ENCODE peak calls at places on chromosomes 11 and 22, in five cellular contexts. D, W, X, O and Z are unnamed samples. For H3K27me3, the result is how much of the 10 kb centered on the place peaks cover.

GRCh38 chr11:17802491-17802890 is 67.9 kb downstream of the KCNC1 start:
- DNase-seq in D (no peak), W (no peak), X (no peak), O (no peak), Z (no peak)

GRCh38 chr11:123111465-123111864 is 49.5 kb upstream of the HSPA8 start:
- DNase-seq in D (no peak), W (peak), X (no peak), O (no peak), Z (no peak)

GRCh38 chr11:122853261-122853660 is 15.0 kb downstream of the CRTAM start:
- DNase-seq in D (no peak), W (no peak), X (no peak), O (no peak), Z (no peak)

GRCh38 chr22:22770280-22770871 is 117.2 kb upstream of the IGLL5 start:
- DNase-seq in D (peak), W (peak), X (peak), O (peak), Z (peak)

GRCh38 chr22:28898233-28898629 is 14.9 kb downstream of the ZNRF3 start:
- DNase-seq in D (peak), W (no peak), X (no peak), O (no peak), Z (no peak)

GRCh38 chr11:47187723-47188122 is 1.5 kb upstream of the PACSIN3 start:
- DNase-seq in D (no peak), W (no peak), X (no peak), O (no peak), Z (peak)

GRCh38 chr11:111934301-111934700 is 2.8 kb upstream of the DIXDC1 start:
- DNase-seq in D (no peak), W (no peak), X (peak), O (no peak), Z (no peak)

GRCh38 chr11:130209944-130210854 is 50.6 kb downstream of the ST14 start:
- DNase-seq in D (peak), W (no peak), X (peak), O (no peak), Z (peak)

GRCh38 chr22:24331468-24332440 is 61.1 kb downstream of the SPECC1L start:
- DNase-seq in D (no peak), W (no peak), X (no peak), O (no peak), Z (no peak)

GRCh38 chr22:25076281-25076680 is 123.4 kb upstream of the CRYBB3 start:
- DNase-seq in D (no peak), W (no peak), X (no peak), O (no peak), Z (no peak)

GRCh38 chr22:29689872-29690213 is 30.0 kb upstream of the CABP7 start:
- DNase-seq in D (no peak), W (peak), X (peak), O (peak), Z (no peak)

GRCh38 chr11:101863361-101863760 is 51.4 kb upstream of the CEP126 start:
- DNase-seq in D (no peak), W (peak), X (no peak), O (no peak), Z (no peak)

GRCh38 chr22:34319346-34319745 is 399.1 kb upstream of the LARGE1 start:
- DNase-seq in D (no peak), W (no peak), X (no peak), O (no peak), Z (no peak)

GRCh38 chr11:122617926-122618325 is 37.6 kb upstream of the UBASH3B start:
- DNase-seq in D (no peak), W (no peak), X (no peak), O (no peak), Z (no peak)

GRCh38 chr11:133115099-133115498 is 417.2 kb downstream of the OPCML start:
- DNase-seq in D (no peak), W (no peak), X (no peak), O (no peak), Z (no peak)

GRCh38 chr11:128345316-128345715 is 242.0 kb downstream of the ETS1 start:
- DNase-seq in D (no peak), W (no peak), X (no peak), O (no peak), Z (no peak)

GRCh38 chr11:7637447-7638157 is 35.7 kb downstream of the CYB5R2 start:
- DNase-seq in D (peak), W (peak), X (no peak), O (no peak), Z (no peak)

GRCh38 chr11:63862923-63863322 is 24.0 kb downstream of the MARK2 start:
- DNase-seq in D (no peak), W (no peak), X (no peak), O (peak), Z (no peak)

GRCh38 chr11:61259363-61259762 is 18.4 kb downstream of the PGA5 start:
- DNase-seq in D (no peak), W (no peak), X (no peak), O (no peak), Z (no peak)

GRCh38 chr22:28410050-28410816 is 269.4 kb downstream of the TTC28 start:
- DNase-seq in D (no peak), W (no peak), X (no peak), O (no peak), Z (no peak)

GRCh38 chr11:5736396-5736795 is at the start of gene OR56B1:
- DNase-seq in D (no peak), W (peak), X (no peak), O (no peak), Z (no peak)

GRCh38 chr11:28922351-28922981 is 814.3 kb downstream of the METTL15 start:
- DNase-seq in D (no peak), W (no peak), X (peak), O (no peak), Z (no peak)

GRCh38 chr22:17121235-17122195 is at the start of gene TMEM121B:
- DNase-seq in D (no peak), W (no peak), X (peak), O (peak), Z (peak)

GRCh38 chr11:61021661-61022212 is 50.3 kb downstream of the CD6 start:
- DNase-seq in D (no peak), W (peak), X (peak), O (peak), Z (no peak)

GRCh38 chr11:64204464-64204989 is 2.0 kb upstream of the FERMT3 start:
- DNase-seq in D (peak), W (peak), X (peak), O (peak), Z (peak)

GRCh38 chr11:70828498-70829159 is 423.7 kb downstream of the SHANK2 start:
- DNase-seq in D (no peak), W (no peak), X (no peak), O (no peak), Z (no peak)

GRCh38 chr11:22479986-22480740 is 142.0 kb downstream of the SLC17A6 start:
- DNase-seq in D (no peak), W (no peak), X (no peak), O (no peak), Z (no peak)

GRCh38 chr11:95996621-95997020 is 72.7 kb upstream of the MTMR2 start:
- DNase-seq in D (no peak), W (no peak), X (no peak), O (no peak), Z (no peak)

GRCh38 chr11:123407124-123407995 is 22.7 kb upstream of the GRAMD1B start:
- DNase-seq in D (no peak), W (peak), X (peak), O (peak), Z (peak)

GRCh38 chr11:18844753-18845367 is 53.3 kb upstream of the PTPN5 start:
- DNase-seq in D (no peak), W (peak), X (no peak), O (no peak), Z (no peak)

GRCh38 chr11:113884361-113884836 is 9.0 kb upstream of the USP28 start:
- DNase-seq in D (no peak), W (peak), X (peak), O (no peak), Z (peak)

GRCh38 chr11:46315783-46316563 is 31.3 kb upstream of the DGKZ start:
- DNase-seq in D (no peak), W (no peak), X (no peak), O (peak), Z (no peak)

GRCh38 chr22:31625661-31626426 is 36.2 kb downstream of the PISD start:
- DNase-seq in D (peak), W (no peak), X (peak), O (no peak), Z (no peak)
- H3K4me3 ChIP-seq in D (no peak), W (no peak), X (no peak), O (no peak), Z (no peak)

GRCh38 chr11:62599069-62599696 is 2.5 kb downstream of the MTA2 start:
- DNase-seq in D (peak), W (peak), X (peak), O (peak), Z (peak)
- TF ChIP-seq CTCF in D (no peak), W (no peak), X (no peak), O (no peak), Z (no peak)

GRCh38 chr11:121608545-121609098 is 155.9 kb upstream of the SORL1-AS1 start:
- DNase-seq in D (no peak), W (no peak), X (no peak), O (no peak), Z (no peak)
- H3K27me3 ChIP-seq in D (under half), W (under half), X (under half), O (under half), Z (under half)

GRCh38 chr11:67616431-67617242 is 9.9 kb downstream of the NDUFV1 start:
- DNase-seq in D (no peak), W (no peak), X (peak), O (no peak), Z (no peak)

GRCh38 chr11:67615455-67616430 is 9.0 kb downstream of the NDUFV1 start:
- DNase-seq in D (no peak), W (no peak), X (peak), O (peak), Z (peak)

GRCh38 chr11:67614730-67615454 is 8.2 kb downstream of the NDUFV1 start:
- DNase-seq in D (no peak), W (no peak), X (no peak), O (peak), Z (no peak)

GRCh38 chr11:67613960-67614715 is 7.4 kb downstream of the NDUFV1 start:
- DNase-seq in D (no peak), W (peak), X (peak), O (peak), Z (peak)

DNA sequence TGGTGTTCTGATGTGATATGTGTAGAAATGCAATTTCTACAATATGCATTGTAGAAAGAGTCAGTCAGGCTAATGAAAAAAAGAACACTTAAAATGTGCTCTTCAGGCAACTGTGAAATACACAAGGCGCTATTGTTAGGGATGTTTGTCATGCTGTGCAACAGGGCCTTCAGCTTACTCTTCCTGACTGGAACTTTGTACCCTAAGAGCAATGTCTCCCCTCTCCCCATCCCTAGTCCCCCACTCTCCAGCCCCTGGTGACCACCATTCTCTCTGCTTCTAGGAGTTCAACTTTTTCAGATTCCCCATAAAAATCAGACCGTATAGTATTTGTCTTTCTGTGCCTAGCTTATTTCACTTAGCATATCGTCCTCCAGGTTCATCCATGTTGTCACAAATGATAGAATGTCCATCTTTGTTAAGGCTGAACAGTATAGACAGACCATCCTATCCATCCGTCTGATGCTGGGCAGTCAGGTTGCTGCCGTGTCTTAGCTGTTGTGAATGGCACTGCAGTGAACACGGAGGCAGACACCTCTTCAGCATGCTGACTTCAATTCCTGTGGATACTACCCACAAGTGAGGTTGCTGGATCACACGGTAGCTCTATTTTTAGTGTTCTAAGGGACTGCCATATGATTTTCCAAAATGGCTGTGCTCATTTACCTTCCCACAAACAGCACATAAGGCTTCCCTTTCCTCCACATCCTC is 10.7 kb downstream of the NDUFV1 start:
- DNase-seq in D (no peak), W (no peak), X (peak), O (no peak), Z (peak)
- H3K4me3 ChIP-seq in D (no peak), W (no peak), X (no peak), O (no peak), Z (no peak)

GRCh38 chr22:37019309-37020191 is at the start of the genes MPST and TST:
- DNase-seq in D (peak), W (no peak), X (peak), O (peak), Z (peak)
- TF ChIP-seq CTCF in D (peak), W (no peak), X (peak), O (no peak), Z (peak)

GRCh38 chr11:1682225-1682901 is 14.6 kb upstream of the KRTAP5-6 start:
- DNase-seq in D (no peak), W (no peak), X (peak), O (no peak), Z (peak)
- H3K27me3 ChIP-seq in D (under half), W (under half), X (under half), O (under half), Z (under half)

DNA sequence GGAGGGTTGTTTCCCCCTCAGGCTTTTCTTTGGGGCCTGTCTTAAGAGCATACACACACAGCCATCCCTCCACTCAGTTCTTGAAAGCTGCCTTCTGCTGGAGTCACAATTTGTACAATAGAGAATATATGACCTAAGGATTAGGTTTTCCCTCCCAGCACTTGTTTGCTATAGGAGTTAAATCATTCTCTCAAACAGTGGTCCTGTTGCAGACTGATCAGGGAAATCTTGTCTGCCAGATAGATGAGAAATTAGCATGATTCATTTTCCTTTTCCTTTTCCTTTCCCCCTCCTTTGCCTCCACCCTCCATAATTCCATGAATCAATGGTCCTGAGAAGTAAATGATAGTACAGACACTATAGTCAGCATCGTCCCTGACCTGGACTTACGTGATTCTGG is 3.3 kb downstream of the PRSS23 start:
- DNase-seq in D (no peak), W (peak), X (no peak), O (no peak), Z (no peak)
- H3K4me3 ChIP-seq in D (peak), W (no peak), X (no peak), O (no peak), Z (no peak)

GRCh38 chr11:110716361-110716760 is 4.1 kb upstream of the ARHGAP20 start:
- DNase-seq in D (no peak), W (peak), X (no peak), O (no peak), Z (no peak)
- TF ChIP-seq CTCF in D (no peak), W (no peak), X (no peak), O (no peak), Z (no peak)

GRCh38 chr11:119496453-119496852 is 73.5 kb upstream of the THY1 start:
- DNase-seq in D (no peak), W (no peak), X (no peak), O (no peak), Z (no peak)
- H3K27me3 ChIP-seq in D (under half), W (under half), X (under half), O (under half), Z (under half)